ENCODE peak calls at places on chromosome 3, in seven cellular contexts. M, Y, V, S, D, J and F are unnamed samples.
A peak's percentile ranks its signal among the peaks of the same experiment; 100 is the strongest.

GRCh38 chr3:102089904-102090492 is 240.7 kb downstream of the NFKBIZ start:
- DNase-seq in M (peak; percentile 90), V (no peak), S (no peak), D (no peak), Y (no peak), J (no peak), F (no peak)

GRCh38 chr3:101850327-101851048 is 1.2 kb downstream of the NFKBIZ start:
- DNase-seq in S (peak; percentile 33), Y (peak; percentile 33), D (no peak), J (no peak), M (no peak), V (no peak), F (no peak)

GRCh38 chr3:171326717-171327440 is 133.3 kb downstream of the TNIK start:
- DNase-seq in M (no peak), D (no peak), J (no peak), V (no peak), S (no peak), Y (no peak), F (no peak)

GRCh38 chr3:182148360-182148759 is 436.6 kb downstream of the SOX2 start:
- DNase-seq in M (no peak), D (no peak), S (no peak), V (no peak), J (no peak), Y (no peak), F (no peak)

GRCh38 chr3:151660890-151661289 is 72.8 kb upstream of the AADACL2 start:
- DNase-seq in J (no peak), Y (no peak), S (no peak), D (no peak), M (no peak), V (no peak), F (no peak)

GRCh38 chr3:44061268-44061667 is 180.4 kb upstream of the TOPAZ1 start:
- DNase-seq in V (no peak), J (no peak), M (no peak), S (no peak), D (no peak), Y (no peak), F (no peak)

GRCh38 chr3:98809561-98809960 is 46.4 kb downstream of the ST3GAL6 start:
- DNase-seq in Y (no peak), S (no peak), D (no peak), J (no peak), V (no peak), M (no peak), F (no peak)

GRCh38 chr3:182364723-182365650 is 428.3 kb upstream of the ATP11B start:
- DNase-seq in V (no peak), Y (no peak), J (no peak), D (peak; percentile 94), M (no peak), S (no peak), F (no peak)

GRCh38 chr3:178384302-178384939 is 151.8 kb upstream of the KCNMB2 start:
- DNase-seq in Y (no peak), D (no peak), J (no peak), V (no peak), S (no peak), M (no peak), F (no peak)

GRCh38 chr3:134993011-134993410 is 198.0 kb downstream of the EPHB1 start:
- DNase-seq in M (no peak), J (no peak), V (no peak), S (no peak), Y (no peak), D (no peak), F (no peak)

GRCh38 chr3:190120161-190121060 is at the start of gene P3H2:
- DNase-seq in J (peak; percentile 74), M (peak; percentile 78), Y (peak; percentile 89), D (peak; percentile 64), V (peak; percentile 80), S (no peak), F (peak; percentile 80)

GRCh38 chr3:123314409-123315270 is 112.9 kb downstream of the SEC22A start:
- DNase-seq in D (no peak), J (no peak), S (no peak), Y (no peak), M (no peak), V (no peak), F (no peak)

DNA sequence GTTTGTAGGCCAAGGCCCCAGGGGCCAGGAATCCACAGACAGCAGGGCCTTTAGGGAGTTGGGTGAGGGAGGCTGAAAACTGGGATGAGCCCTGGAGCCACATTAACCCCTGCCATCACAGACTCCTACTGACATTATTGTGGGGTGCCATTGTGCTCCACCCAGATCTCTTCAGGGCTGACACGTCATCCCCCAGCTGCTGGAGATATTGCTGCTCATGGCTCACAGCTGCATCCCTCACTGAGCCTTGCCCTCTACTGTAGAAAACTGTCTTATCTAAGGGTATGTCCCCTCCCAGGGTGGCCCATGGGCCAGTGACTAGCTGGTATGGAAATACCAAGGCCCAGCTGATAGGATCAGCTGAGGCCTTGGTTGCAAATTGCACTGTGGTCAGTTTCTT is 87.3 kb upstream of the PRR23C start:
- DNase-seq in Y (no peak), V (no peak), D (no peak), M (no peak), J (no peak), S (no peak), F (no peak)
- H3K27ac ChIP-seq in Y (no peak overlapping the region), V (no peak overlapping the region), D (no peak overlapping the region), M (no peak overlapping the region), J (no peak overlapping the region), S (no peak overlapping the region), F (no peak overlapping the region)

GRCh38 chr3:187950671-187951070 is 203.3 kb upstream of the LPP start:
- DNase-seq in D (no peak), Y (no peak), J (no peak), V (no peak), M (no peak), S (no peak), F (no peak)

GRCh38 chr3:187946031-187946691 is 200.9 kb upstream of the BCL6 start:
- DNase-seq in J (no peak), V (no peak), S (no peak), M (peak; percentile 52), D (no peak), Y (no peak), F (no peak)

GRCh38 chr3:187946981-187947380 is 201.7 kb upstream of the BCL6 start:
- DNase-seq in Y (no peak), S (no peak), J (no peak), D (no peak), V (no peak), M (no peak), F (no peak)

GRCh38 chr3:187949093-187949820 is 204.0 kb upstream of the BCL6 start:
- DNase-seq in S (no peak), V (no peak), M (no peak), Y (no peak), D (no peak), J (no peak), F (no peak)

GRCh38 chr3:187947927-187948682 is 202.8 kb upstream of the BCL6 start:
- DNase-seq in D (no peak), V (no peak), S (no peak), J (no peak), Y (no peak), M (no peak), F (peak; percentile 42)
- H3K27ac ChIP-seq in D (no peak overlapping the region), V (no peak overlapping the region), S (no peak overlapping the region), J (no peak overlapping the region), Y (no peak overlapping the region), M (no peak overlapping the region), F (peak overlapping the region; percentile 91)

GRCh38 chr3:149152420-149152819 is 23.0 kb downstream of the HPS3 start:
- DNase-seq in J (no peak), M (no peak), S (no peak), V (no peak), Y (no peak), D (no peak), F (no peak)

GRCh38 chr3:149153402-149153801 is 24.0 kb downstream of the HPS3 start:
- DNase-seq in D (no peak), J (no peak), M (no peak), Y (no peak), V (no peak), S (no peak), F (no peak)

GRCh38 chr3:149145926-149146325 is 16.5 kb downstream of the HPS3 start:
- DNase-seq in D (no peak), J (no peak), Y (no peak), V (no peak), M (no peak), S (no peak), F (no peak)

GRCh38 chr3:149150436-149150835 is 21.0 kb downstream of the HPS3 start:
- DNase-seq in V (no peak), D (no peak), J (no peak), Y (no peak), S (no peak), M (no peak), F (no peak)

GRCh38 chr3:149151843-149152242 is 22.4 kb downstream of the HPS3 start:
- DNase-seq in S (no peak), M (no peak), Y (no peak), J (no peak), V (no peak), D (no peak), F (no peak)
- H3K27ac ChIP-seq in S (peak overlapping the region; percentile 9), M (no peak overlapping the region), Y (peak overlapping the region; percentile 23), J (no peak overlapping the region), V (no peak overlapping the region), D (no peak overlapping the region), F (peak overlapping the region; percentile 36)

GRCh38 chr3:112046599-112046998 is 12.1 kb downstream of the TMPRSS7 start:
- DNase-seq in M (no peak), J (no peak), D (no peak), S (no peak), Y (no peak), V (no peak), F (no peak)
- H3K27ac ChIP-seq in M (no peak overlapping the region), J (no peak overlapping the region), D (no peak overlapping the region), S (no peak overlapping the region), Y (no peak overlapping the region), V (no peak overlapping the region), F (no peak overlapping the region)

DNA sequence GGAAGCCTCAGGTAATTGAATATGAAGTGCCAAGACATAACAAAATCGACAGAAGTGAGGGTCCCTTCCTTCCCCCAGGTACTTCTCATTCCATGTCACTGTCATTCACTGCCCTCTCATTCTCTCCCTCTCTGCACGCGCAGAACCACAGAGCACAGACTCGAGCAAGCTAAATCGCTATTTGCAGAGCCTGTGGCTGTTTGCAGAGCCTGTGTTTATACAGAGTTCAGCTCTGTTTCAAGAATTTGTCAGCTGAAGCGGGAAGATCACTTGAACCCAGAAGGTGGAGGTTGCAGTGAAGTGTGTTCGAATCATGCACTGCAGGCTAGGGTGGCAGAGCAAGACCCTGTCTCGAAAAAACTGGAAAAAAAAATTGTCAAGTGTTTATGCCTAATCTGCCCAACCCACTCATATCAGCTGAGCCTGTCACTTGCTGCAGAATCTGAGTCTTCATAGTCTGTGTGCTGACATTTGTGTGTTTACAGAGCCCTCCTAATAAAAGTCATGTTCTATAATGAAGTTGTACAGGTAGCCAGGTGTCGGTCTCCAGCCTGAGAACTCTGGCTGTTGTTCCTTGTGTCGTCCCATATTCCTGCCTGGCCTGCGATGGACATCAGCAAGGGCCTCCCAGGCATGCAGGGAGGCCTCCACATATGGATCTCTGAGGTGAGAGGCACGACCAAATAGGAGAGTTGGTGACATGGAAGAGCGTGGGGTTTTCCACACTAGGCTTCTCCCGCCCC is 2.7 kb downstream of the VILL start:
- DNase-seq in J (peak; percentile 15), M (no peak), D (no peak), Y (no peak), V (no peak), S (no peak), F (no peak)
- H3K27ac ChIP-seq in J (peak overlapping the region; percentile 58), M (peak overlapping the region; percentile 85), D (no peak overlapping the region), Y (peak overlapping the region; percentile 82), V (peak overlapping the region; percentile 83), S (peak overlapping the region; percentile 80), F (peak overlapping the region; percentile 78)

GRCh38 chr3:65787340-65787739 is 251.4 kb downstream of the MAGI1 start:
- DNase-seq in D (no peak), V (no peak), Y (no peak), S (no peak), M (no peak), J (no peak), F (no peak)
- H3K27ac ChIP-seq in D (no peak overlapping the region), V (no peak overlapping the region), Y (no peak overlapping the region), S (no peak overlapping the region), M (no peak overlapping the region), J (no peak overlapping the region), F (no peak overlapping the region)

GRCh38 chr3:14810070-14810732 is 8.6 kb upstream of the FGD5 start:
- DNase-seq in V (peak; percentile 41), Y (no peak), M (no peak), J (no peak), S (no peak), D (no peak), F (peak; percentile 55)
- H3K27ac ChIP-seq in V (peak overlapping the region; percentile 85), Y (peak overlapping the region; percentile 44), M (no peak overlapping the region), J (no peak overlapping the region), S (no peak overlapping the region), D (no peak overlapping the region), F (peak overlapping the region; percentile 94)